ENCODE peak calls at places on chromosomes 12 and 14, in eight cellular contexts. G is breast epithelium, T is PC-3, N is transverse colon, P is dorsolateral prefrontal cortex, J is fibroblast of lung, E is nephron progenitor cell, K is WTC11. R is an unnamed sample.

GRCh38 chr12:39581592-39581991 is 38.0 kb downstream of the ABCD2 start:
- DNase-seq in G (no peak), T (peak; percentile 71), N (no peak), P (no peak), J (peak; percentile 3), E (no peak), K (no peak), R (no peak)

GRCh38 chr12:50551866-50552265 is 47.1 kb downstream of the DIP2B start:
- DNase-seq in G (no peak), T (no peak), N (no peak), P (no peak), J (no peak), E (no peak), K (no peak), R (no peak)

GRCh38 chr14:51041853-51042252 is 53.1 kb downstream of the TRIM9 start:
- DNase-seq in G (no peak), T (no peak), N (no peak), P (no peak), J (no peak), E (no peak), K (no peak), R (no peak)

GRCh38 chr12:4604684-4605193 is 42.7 kb downstream of the DYRK4 start:
- DNase-seq in G (peak; percentile 78), T (peak; percentile 83), N (peak; percentile 86), P (peak; percentile 86), J (peak; percentile 85), E (peak; percentile 81), K (peak; percentile 79), R (peak; percentile 85)

GRCh38 chr12:129082441-129082840 is 229.2 kb downstream of the GLT1D1 start:
- DNase-seq in G (no peak), T (no peak), N (no peak), P (no peak), J (no peak), E (no peak), K (no peak), R (peak; percentile 5)

GRCh38 chr12:112381421-112381897 is 772 bp downstream of the HECTD4 start:
- DNase-seq in G (no peak), T (peak; percentile 56), N (peak; percentile 50), P (no peak), J (no peak), E (peak; percentile 50), K (no peak), R (peak; percentile 27)

GRCh38 chr14:106605548-106606448 is 1079.4 kb downstream of the TMEM121 start:
- DNase-seq in G (no peak), T (no peak), N (peak; percentile 65), P (no peak), J (no peak), E (no peak), K (no peak), R (no peak)

GRCh38 chr12:50059440-50060119 is 2.2 kb downstream of the ASIC1 start:
- DNase-seq in G (no peak), T (no peak), N (no peak), P (no peak), J (peak; percentile 39), E (no peak), K (no peak), R (no peak)

GRCh38 chr12:121786441-121786825 is 7.1 kb downstream of the RHOF start:
- DNase-seq in G (peak; percentile 83), T (peak; percentile 100), N (peak; percentile 88), P (no peak), J (peak; percentile 89), E (no peak), K (no peak), R (no peak)

GRCh38 chr12:122336015-122336946 is 70.0 kb upstream of the VPS33A start:
- DNase-seq in G (no peak), T (peak; percentile 36), N (peak; percentile 22), P (no peak), J (peak; percentile 23), E (peak; percentile 28), K (peak; percentile 54), R (no peak)

GRCh38 chr12:132955094-132955932 is 793 bp downstream of the ZNF605 start:
- DNase-seq in G (no peak), T (peak; percentile 69), N (peak; percentile 19), P (peak; percentile 19), J (peak; percentile 70), E (peak; percentile 37), K (no peak), R (peak; percentile 50)

GRCh38 chr12:25518512-25518911 is 34.6 kb downstream of the LMNTD1 start:
- DNase-seq in G (no peak), T (no peak), N (no peak), P (no peak), J (peak; percentile 81), E (no peak), K (no peak), R (no peak)

GRCh38 chr14:89672636-89673279 is 255.7 kb upstream of the FOXN3 start:
- DNase-seq in G (no peak), T (peak; percentile 3), N (peak; percentile 70), P (no peak), J (no peak), E (no peak), K (no peak), R (peak; percentile 56)

GRCh38 chr12:90672081-90672480 is 282.9 kb downstream of the CCER1 start:
- DNase-seq in G (no peak), T (no peak), N (no peak), P (no peak), J (peak; percentile 21), E (no peak), K (no peak), R (no peak)

GRCh38 chr12:47377414-47378221 is 297.9 kb upstream of the AMIGO2 start:
- DNase-seq in G (peak; percentile 87), T (peak; percentile 78), N (peak; percentile 86), P (peak; percentile 47), J (peak; percentile 99), E (no peak), K (no peak), R (no peak)

GRCh38 chr12:79183003-79183402 is 318.4 kb downstream of the SYT1 start:
- DNase-seq in G (no peak), T (no peak), N (no peak), P (no peak), J (no peak), E (no peak), K (no peak), R (no peak)

GRCh38 chr14:98904677-98905076 is 367.3 kb downstream of the BCL11B start:
- DNase-seq in G (no peak), T (no peak), N (no peak), P (no peak), J (no peak), E (no peak), K (no peak), R (no peak)

GRCh38 chr14:80136358-80136757 is 74.9 kb downstream of the DIO2 start:
- DNase-seq in G (no peak), T (peak; percentile 61), N (no peak), P (no peak), J (peak; percentile 15), E (no peak), K (no peak), R (no peak)

GRCh38 chr14:37595809-37596595 is 573 bp downstream of the TTC6 start:
- DNase-seq in G (peak; percentile 85), T (peak; percentile 98), N (peak; percentile 90), P (no peak), J (peak; percentile 22), E (peak; percentile 41), K (peak; percentile 65), R (peak; percentile 54)

DNA sequence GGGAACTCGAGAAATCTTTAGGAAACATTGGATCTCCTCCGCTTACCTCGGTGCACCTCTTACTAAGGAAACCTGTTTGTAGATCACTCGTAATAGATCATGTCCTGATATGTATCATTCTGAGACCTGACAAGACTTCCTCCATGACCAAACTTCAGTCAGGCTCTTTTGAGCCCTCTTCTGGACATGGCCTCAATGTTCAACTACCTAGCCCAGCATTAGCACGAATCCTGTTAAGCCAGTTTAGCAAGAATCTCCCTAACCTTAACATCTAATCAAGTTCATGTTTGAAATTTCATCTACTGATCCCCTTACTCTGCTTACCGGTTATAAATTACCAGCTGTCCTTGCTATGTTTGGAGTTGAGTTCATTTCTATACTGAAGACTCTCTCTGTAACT is 713.9 kb upstream of the USP15 start:
- DNase-seq in G (no peak), T (peak; percentile 81), N (no peak), P (no peak), J (no peak), E (no peak), K (no peak), R (no peak)
- TF ChIP-seq CTCF in G (no peak), T (peak; percentile 58), N (no peak), P (no peak), J (no peak), E (no peak), K (no peak), R (no peak)

DNA sequence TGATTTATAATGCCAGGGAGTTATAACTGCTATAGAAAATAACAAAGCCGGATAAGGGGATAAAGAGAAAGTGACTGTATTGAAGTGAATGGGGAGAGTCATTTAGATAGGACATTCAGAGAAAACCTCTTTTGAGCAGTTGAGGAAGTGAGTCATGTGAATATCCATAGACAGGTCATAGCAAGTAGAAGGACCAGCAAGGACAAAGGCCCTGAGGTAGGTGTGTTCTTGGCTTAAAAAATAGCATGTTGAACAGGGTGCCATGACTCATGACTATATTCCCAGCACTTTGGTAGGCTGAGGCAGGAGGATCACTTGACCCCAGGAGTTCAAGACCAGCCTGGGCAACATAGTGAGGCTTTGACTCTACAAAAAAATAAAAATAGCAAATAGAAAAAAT is 51.5 kb upstream of the RAP1B start:
- DNase-seq in G (no peak), T (peak; percentile 54), N (no peak), P (no peak), J (peak; percentile 56), E (no peak), K (no peak), R (no peak)
- TF ChIP-seq CTCF in G (no peak), T (no peak), N (no peak), P (no peak), J (no peak), E (no peak), K (no peak), R (no peak)

DNA sequence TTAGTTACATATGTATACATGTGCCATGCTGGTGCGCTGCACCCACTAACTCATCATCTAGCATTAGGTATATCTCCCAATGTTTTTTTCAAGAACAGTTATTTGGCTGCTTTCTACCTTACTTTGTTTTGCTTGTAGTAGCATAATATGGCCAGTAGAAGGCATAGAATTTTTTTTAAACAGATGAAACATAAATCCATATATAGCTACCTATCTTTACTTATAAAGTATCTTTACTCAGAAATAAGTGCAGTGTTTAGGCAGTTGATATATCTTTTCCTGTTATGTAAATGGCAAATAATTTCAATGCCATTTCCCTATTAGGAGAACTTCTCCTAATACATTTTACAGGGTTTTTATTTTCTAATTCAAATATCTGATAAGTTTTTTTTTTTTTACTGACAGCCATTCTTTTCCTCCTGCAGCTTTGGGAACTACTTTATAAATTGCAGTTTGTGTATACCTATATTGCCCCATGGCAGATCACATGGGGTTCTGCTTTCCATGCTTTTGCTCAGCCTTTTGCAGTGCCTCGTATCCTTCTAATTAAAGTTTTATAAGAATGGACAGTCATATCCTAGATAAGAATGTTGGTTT is 143.1 kb downstream of the PCNX1 start:
- DNase-seq in G (no peak), T (peak; percentile 49), N (no peak), P (no peak), J (peak; percentile 18), E (no peak), K (no peak), R (no peak)
- TF ChIP-seq CTCF in G (no peak), T (peak; percentile 64), N (peak; percentile 48), P (peak; percentile 16), J (no peak), E (peak; percentile 35), K (peak; percentile 37), R (peak; percentile 51)

DNA sequence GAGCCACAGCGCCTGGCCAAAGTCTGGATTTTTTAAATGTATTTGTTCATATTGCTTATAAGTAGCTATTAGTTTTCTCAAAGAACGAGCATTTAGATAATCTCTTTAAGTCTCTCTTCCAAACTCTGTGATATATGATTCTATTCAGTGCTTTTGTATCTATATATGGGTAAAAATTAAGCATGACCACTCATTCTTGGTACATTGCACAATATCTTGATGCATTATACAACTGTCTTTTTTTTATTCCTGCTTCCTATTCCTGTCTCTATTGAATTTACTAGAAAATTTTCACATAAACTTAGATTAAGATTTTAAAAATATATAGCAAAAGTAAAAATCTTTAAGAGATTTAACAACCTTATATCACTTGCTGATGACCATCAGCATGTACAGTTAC is 29.1 kb downstream of the SOCS2 start:
- DNase-seq in G (no peak), T (no peak), N (no peak), P (no peak), J (no peak), E (no peak), K (no peak), R (no peak)
- TF ChIP-seq CTCF in G (no peak), T (no peak), N (no peak), P (no peak), J (no peak), E (no peak), K (no peak), R (no peak)

R was measured in mesothelial cell of epicardium.